ENCODE peak calls at places on chromosomes 6 and 20, in seven cellular contexts. S is breast epithelium, I is spleen, E is lower lobe of right lung, M is fibroblast of lung, Q is cardiac muscle cell, F is prostate gland. L is an unnamed sample.

GRCh38 chr6:73121421-73121993 is 103.8 kb downstream of the KHDC1L start:
- DNase-seq in F (no peak), Q (peak; percentile 65), E (no peak), S (no peak), I (no peak), M (peak; percentile 77), L (no peak)

GRCh38 chr6:147903931-147904330 is 395.4 kb downstream of the SAMD5 start:
- DNase-seq in E (no peak), M (peak; percentile 6), S (no peak), F (no peak), I (no peak), Q (no peak), L (no peak)

GRCh38 chr6:18330548-18331066 is 56.5 kb upstream of the RNF144B start:
- DNase-seq in M (no peak), Q (no peak), F (no peak), I (no peak), E (no peak), S (no peak), L (no peak)

GRCh38 chr6:100796049-100796823 is 84.9 kb downstream of the ASCC3 start:
- DNase-seq in M (no peak), Q (no peak), F (no peak), E (no peak), I (no peak), S (no peak), L (no peak)

GRCh38 chr6:137892271-137892708 is 25.2 kb downstream of the TNFAIP3 start:
- DNase-seq in S (no peak), I (no peak), Q (peak; percentile 54), F (no peak), M (peak; percentile 92), E (no peak), L (no peak)

GRCh38 chr6:127053032-127053908 is 65.2 kb upstream of the RSPO3 start:
- DNase-seq in F (no peak), I (no peak), S (no peak), Q (peak; percentile 4), M (peak; percentile 53), E (no peak), L (no peak)

GRCh38 chr6:89834884-89835792 is 5.5 kb downstream of the CASP8AP2 start:
- DNase-seq in E (no peak), Q (no peak), S (no peak), F (no peak), I (no peak), M (peak; percentile 51), L (no peak)

GRCh38 chr6:148835920-148836441 is 89.2 kb downstream of the UST start:
- DNase-seq in I (no peak), F (no peak), E (no peak), M (peak; percentile 87), S (no peak), Q (peak; percentile 48), L (no peak)

GRCh38 chr6:149459761-149460160 is 25.1 kb downstream of the ZC3H12D start:
- DNase-seq in Q (no peak), E (no peak), F (no peak), M (peak; percentile 36), S (no peak), I (no peak), L (no peak)

GRCh38 chr6:75802366-75802765 is 53.3 kb downstream of the MYO6 start:
- DNase-seq in M (peak; percentile 69), I (no peak), Q (no peak), E (no peak), F (no peak), S (no peak), L (no peak)

GRCh38 chr6:109790131-109790530 is 99.0 kb downstream of the FIG4 start:
- DNase-seq in M (peak; percentile 87), I (no peak), F (no peak), S (no peak), Q (peak; percentile 29), E (no peak), L (no peak)

GRCh38 chr20:49579874-49580817 is 12.2 kb upstream of the PTGIS start:
- DNase-seq in F (no peak), I (peak; percentile 25), M (peak; percentile 89), S (no peak), Q (peak; percentile 92), E (no peak), L (no peak)

GRCh38 chr6:151998784-151999183 is 191.3 kb downstream of the ESR1 start:
- DNase-seq in Q (no peak), F (no peak), S (no peak), I (no peak), E (no peak), M (peak; percentile 19), L (no peak)

GRCh38 chr20:23290761-23291574 is 59.6 kb upstream of the NXT1 start:
- DNase-seq in E (no peak), I (peak; percentile 45), F (no peak), S (no peak), Q (no peak), M (no peak), L (no peak)

GRCh38 chr6:71229466-71229865 is 59.1 kb upstream of the OGFRL1 start:
- DNase-seq in S (no peak), F (no peak), E (no peak), I (no peak), M (no peak), Q (no peak), L (no peak)

GRCh38 chr6:151652338-151652737 is 155.1 kb upstream of the ESR1 start:
- DNase-seq in Q (no peak), E (no peak), F (no peak), S (no peak), I (no peak), M (no peak), L (peak; percentile 32)

GRCh38 chr20:57211406-57211805 is 55.0 kb downstream of the BMP7 start:
- DNase-seq in E (no peak), F (no peak), I (no peak), Q (no peak), S (no peak), M (no peak), L (no peak)

GRCh38 chr6:108797951-108798671 is 50.1 kb upstream of the ARMC2 start:
- DNase-seq in S (no peak), Q (peak; percentile 9), M (no peak), F (no peak), I (no peak), E (no peak), L (no peak)

GRCh38 chr6:154862536-154862935 is 129.3 kb downstream of the SCAF8 start:
- DNase-seq in S (no peak), F (no peak), E (no peak), Q (no peak), I (no peak), M (no peak), L (no peak)

GRCh38 chr6:83221302-83221701 is 28.1 kb downstream of the RWDD2A start:
- DNase-seq in I (no peak), F (no peak), Q (peak; percentile 40), S (no peak), E (no peak), M (peak; percentile 74), L (no peak)

GRCh38 chr20:17898548-17898994 is 70.0 kb downstream of the SNX5 start:
- DNase-seq in Q (peak; percentile 82), S (peak; percentile 83), E (peak; percentile 70), I (peak; percentile 88), M (peak; percentile 57), F (peak; percentile 80), L (peak; percentile 80)

GRCh38 chr6:32836873-32837272 is 1.7 kb downstream of the TAP2 start:
- DNase-seq in E (no peak), M (no peak), S (no peak), I (no peak), Q (no peak), F (no peak), L (no peak)
- H3K4me3 ChIP-seq in E (no peak overlapping the region), M (no peak overlapping the region), S (no peak overlapping the region), I (no peak overlapping the region), Q (no peak overlapping the region), F (no peak overlapping the region), L (no peak overlapping the region)

DNA sequence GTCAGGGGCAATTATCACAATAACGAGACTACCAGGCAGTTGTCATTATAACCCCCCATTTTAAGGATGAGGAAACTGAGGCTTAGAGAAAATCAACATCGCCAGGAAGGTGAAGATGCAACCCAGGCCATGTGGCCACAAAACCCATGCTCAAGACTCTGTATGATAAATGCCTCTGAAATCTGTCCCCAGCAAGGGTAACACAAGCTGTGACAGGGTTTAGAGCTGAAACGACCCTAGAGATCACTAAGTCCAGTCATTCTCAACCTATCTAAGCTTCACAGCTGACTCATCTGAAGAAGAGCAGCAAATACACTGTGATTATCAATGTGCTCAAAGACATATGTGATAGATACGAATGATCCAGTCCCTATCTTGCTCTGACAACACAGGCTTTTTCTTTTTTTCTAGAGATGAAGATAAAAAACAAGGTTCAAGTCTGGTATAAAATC is 47.0 kb downstream of the ARHGAP18 start:
- DNase-seq in E (no peak), M (no peak), F (no peak), Q (no peak), I (no peak), S (no peak), L (no peak)
- H3K4me1 ChIP-seq in E (peaks cover 57% of the 10 kb centered on the region), M (peaks cover 2% of the 10 kb centered on the region), F (no peaks in the 10 kb centered on the region), Q (no peaks in the 10 kb centered on the region), I (peaks cover 11% of the 10 kb centered on the region), S (no peaks in the 10 kb centered on the region), L (peaks cover 61% of the 10 kb centered on the region)

GRCh38 chr6:10382728-10383127 is 32.1 kb downstream of the TFAP2A start:
- DNase-seq in Q (no peak), E (no peak), I (no peak), S (no peak), M (no peak), F (no peak), L (no peak)

GRCh38 chr6:10383312-10384063 is 31.4 kb downstream of the TFAP2A start:
- DNase-seq in S (peak; percentile 48), I (no peak), M (no peak), F (peak; percentile 41), Q (no peak), E (no peak), L (no peak)

GRCh38 chr6:10384333-10384718 is 30.5 kb downstream of the TFAP2A start:
- DNase-seq in E (no peak), Q (no peak), F (no peak), S (no peak), M (no peak), I (no peak), L (no peak)

GRCh38 chr6:10384719-10385511 is 30.0 kb downstream of the TFAP2A start:
- DNase-seq in F (no peak), M (no peak), S (no peak), E (no peak), I (no peak), Q (no peak), L (no peak)

GRCh38 chr6:10384064-10384317 is 30.9 kb downstream of the TFAP2A start:
- DNase-seq in E (no peak), I (no peak), M (no peak), Q (no peak), F (no peak), S (no peak), L (no peak)
- H3K4me3 ChIP-seq in E (no peak overlapping the region), I (no peak overlapping the region), M (no peak overlapping the region), Q (no peak overlapping the region), F (peak overlapping the region; percentile 24), S (no peak overlapping the region), L (no peak overlapping the region)

DNA sequence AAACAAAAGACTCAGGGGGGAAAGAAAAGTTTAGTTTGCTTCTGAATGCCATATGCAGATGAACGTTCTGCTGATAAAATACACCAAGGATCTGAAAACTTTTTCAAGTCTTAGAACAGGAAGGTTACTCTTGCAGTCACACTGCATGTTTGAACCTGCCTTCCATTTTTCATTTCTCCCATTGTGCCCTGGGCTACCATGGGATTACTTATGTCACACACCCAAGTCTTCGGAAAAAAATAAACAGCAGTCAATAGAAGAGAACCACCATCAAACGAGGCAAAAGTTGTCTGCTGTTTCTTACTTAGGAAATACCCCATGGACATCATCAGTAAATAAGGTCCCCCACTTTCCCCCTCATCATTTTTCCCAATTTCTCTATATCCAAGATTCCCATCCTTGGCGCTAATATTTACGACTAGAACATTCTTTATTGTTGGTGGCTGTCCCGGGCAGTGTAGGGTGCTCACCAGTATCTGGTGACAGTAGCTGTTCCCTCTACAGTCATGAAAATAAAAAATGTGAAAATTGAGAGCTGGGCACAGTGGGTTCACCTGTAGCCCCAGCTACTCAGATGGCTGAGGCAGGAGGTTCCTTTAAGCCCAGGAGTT is 202.5 kb downstream of the BCAS1 start:
- DNase-seq in M (no peak), Q (no peak), S (no peak), E (no peak), F (peak; percentile 42), I (no peak), L (no peak)
- H3K4me1 ChIP-seq in M (peaks cover 19% of the 10 kb centered on the region), Q (peaks cover 42% of the 10 kb centered on the region), S (peaks cover 15% of the 10 kb centered on the region), E (peaks cover 44% of the 10 kb centered on the region), F (peaks cover 17% of the 10 kb centered on the region), I (peaks cover 67% of the 10 kb centered on the region), L (peaks cover 59% of the 10 kb centered on the region)